ENCODE peak calls at places on chromosomes 4 and X, in five cellular contexts. One of them, this sample, is unnamed.

GRCh38 chr4:153520871-153521329 is 54.7 kb downstream of the TMEM131L start:
- DNase-seq in NT2/D1: no peak
- DNase-seq in RWPE1: no peak
- DNase-seq in GM06990: peak
- DNase-seq in H9: no peak
- DNase-seq in this sample: no peak

GRCh38 chr4:121270384-121270783 is 106.3 kb upstream of the TNIP3 start:
- DNase-seq in RWPE1: no peak
- DNase-seq in H9: no peak
- DNase-seq in GM06990: no peak
- DNase-seq in NT2/D1: no peak
- DNase-seq in this sample: no peak

GRCh38 chr4:101258782-101259353 is 88.5 kb downstream of the PPP3CA start:
- DNase-seq in H9: no peak
- DNase-seq in GM06990: no peak
- DNase-seq in RWPE1: no peak
- DNase-seq in NT2/D1: no peak
- DNase-seq in this sample: no peak

GRCh38 chr4:75916091-75916661 is 13.9 kb upstream of the PPEF2 start:
- DNase-seq in NT2/D1: no peak
- DNase-seq in H9: peak
- DNase-seq in RWPE1: peak
- DNase-seq in GM06990: no peak
- DNase-seq in this sample: peak

GRCh38 chr4:71559957-71560541 is 221.2 kb downstream of the SLC4A4 start:
- DNase-seq in RWPE1: no peak
- DNase-seq in GM06990: no peak
- DNase-seq in NT2/D1: no peak
- DNase-seq in H9: no peak
- DNase-seq in this sample: no peak

GRCh38 chrX:135416546-135416945 is 5.2 kb upstream of the SMIM10L2A start:
- DNase-seq in NT2/D1: no peak
- DNase-seq in RWPE1: peak
- DNase-seq in GM06990: no peak
- DNase-seq in H9: no peak
- DNase-seq in this sample: no peak

GRCh38 chr4:142040043-142040442 is 403.7 kb downstream of the IL15 start:
- DNase-seq in H9: peak
- DNase-seq in NT2/D1: no peak
- DNase-seq in RWPE1: no peak
- DNase-seq in GM06990: no peak
- DNase-seq in this sample: no peak

GRCh38 chrX:56986138-56986537 is 9.2 kb downstream of the SPIN3 start:
- DNase-seq in GM06990: peak
- DNase-seq in NT2/D1: no peak
- DNase-seq in H9: no peak
- DNase-seq in RWPE1: no peak
- DNase-seq in this sample: no peak

GRCh38 chrX:153238361-153238760 is 59.3 kb downstream of the MAGEA1 start:
- DNase-seq in GM06990: no peak
- DNase-seq in H9: no peak
- DNase-seq in NT2/D1: no peak
- DNase-seq in RWPE1: no peak
- DNase-seq in this sample: no peak

GRCh38 chr4:115824630-115825029 is 711.2 kb upstream of the NDST4 start:
- DNase-seq in RWPE1: no peak
- DNase-seq in H9: no peak
- DNase-seq in GM06990: no peak
- DNase-seq in NT2/D1: no peak
- DNase-seq in this sample: no peak

GRCh38 chr4:174273960-174274359 is 9.5 kb downstream of the FBXO8 start:
- DNase-seq in GM06990: no peak
- DNase-seq in RWPE1: no peak
- DNase-seq in H9: no peak
- DNase-seq in NT2/D1: no peak
- DNase-seq in this sample: no peak

GRCh38 chr4:182231503-182231902 is 11.7 kb upstream of the TENM3 start:
- DNase-seq in NT2/D1: no peak
- DNase-seq in H9: no peak
- DNase-seq in GM06990: no peak
- DNase-seq in RWPE1: no peak
- DNase-seq in this sample: no peak

GRCh38 chr4:117900832-117901231 is 133.5 kb upstream of the NDST3 start:
- DNase-seq in GM06990: no peak
- DNase-seq in H9: no peak
- DNase-seq in RWPE1: no peak
- DNase-seq in NT2/D1: no peak
- DNase-seq in this sample: no peak

GRCh38 chr4:146981651-146982050 is 36.0 kb upstream of the TTC29 start:
- DNase-seq in NT2/D1: no peak
- DNase-seq in GM06990: no peak
- DNase-seq in H9: no peak
- DNase-seq in RWPE1: no peak
- DNase-seq in this sample: no peak

GRCh38 chr4:186829740-186830449 is 106.2 kb upstream of the FAT1 start:
- DNase-seq in NT2/D1: no peak
- DNase-seq in H9: no peak
- DNase-seq in GM06990: no peak
- DNase-seq in RWPE1: no peak
- DNase-seq in this sample: no peak

GRCh38 chr4:59120287-59120814 is 2010.2 kb upstream of the IGFBP7 start:
- DNase-seq in GM06990: no peak
- DNase-seq in H9: no peak
- DNase-seq in NT2/D1: no peak
- DNase-seq in RWPE1: no peak
- DNase-seq in this sample: no peak

GRCh38 chrX:72128881-72129280 is 2.8 kb downstream of the RTL5 start:
- DNase-seq in H9: peak
- DNase-seq in NT2/D1: no peak
- DNase-seq in GM06990: no peak
- DNase-seq in RWPE1: no peak
- DNase-seq in this sample: no peak

GRCh38 chr4:44447563-44448504 is 775 bp downstream of the KCTD8 start:
- DNase-seq in GM06990: peak
- DNase-seq in H9: peak
- DNase-seq in NT2/D1: no peak
- DNase-seq in RWPE1: peak
- DNase-seq in this sample: peak

GRCh38 chr4:13276357-13276756 is 207.8 kb downstream of the RAB28 start:
- DNase-seq in RWPE1: no peak
- DNase-seq in GM06990: no peak
- DNase-seq in NT2/D1: no peak
- DNase-seq in H9: no peak
- DNase-seq in this sample: no peak

GRCh38 chr4:38955957-38956356 is 76.3 kb downstream of the TMEM156 start:
- DNase-seq in NT2/D1: no peak
- DNase-seq in GM06990: no peak
- DNase-seq in H9: no peak
- DNase-seq in RWPE1: no peak
- DNase-seq in this sample: no peak

GRCh38 chr4:72525938-72526337 is 43.1 kb downstream of the ADAMTS3 start:
- DNase-seq in RWPE1: no peak
- DNase-seq in H9: no peak
- DNase-seq in GM06990: no peak
- DNase-seq in NT2/D1: no peak
- DNase-seq in this sample: peak

GRCh38 chr4:81606796-81607550 is 135.3 kb upstream of the RASGEF1B start:
- DNase-seq in RWPE1: peak
- DNase-seq in NT2/D1: no peak
- DNase-seq in H9: no peak
- DNase-seq in GM06990: no peak
- DNase-seq in this sample: no peak

GRCh38 chr4:106315476-106315967 is 487 bp downstream of the TBCK start:
- DNase-seq in NT2/D1: no peak
- DNase-seq in RWPE1: peak
- DNase-seq in H9: no peak
- DNase-seq in GM06990: no peak
- DNase-seq in this sample: peak

GRCh38 chrX:20680998-20681397 is 414.3 kb upstream of the RPS6KA3 start:
- DNase-seq in NT2/D1: no peak
- DNase-seq in RWPE1: no peak
- DNase-seq in H9: no peak
- DNase-seq in GM06990: no peak
- DNase-seq in this sample: no peak

GRCh38 chr4:6781561-6781960 is 966 bp upstream of the KIAA0232 start:
- DNase-seq in NT2/D1: no peak
- DNase-seq in H9: no peak
- DNase-seq in GM06990: no peak
- DNase-seq in RWPE1: no peak
- DNase-seq in this sample: no peak

GRCh38 chr4:151806511-151806927 is 45.7 kb upstream of the GATB start:
- DNase-seq in GM06990: no peak
- DNase-seq in RWPE1: no peak
- DNase-seq in H9: no peak
- DNase-seq in NT2/D1: no peak
- DNase-seq in this sample: no peak

GRCh38 chrX:133956570-133957340 is 28.6 kb downstream of the GPC3 start:
- DNase-seq in RWPE1: no peak
- DNase-seq in NT2/D1: no peak
- DNase-seq in H9: no peak
- DNase-seq in GM06990: no peak
- DNase-seq in this sample: no peak

GRCh38 chrX:18574591-18574990 is 97.3 kb downstream of the RS1 start:
- DNase-seq in RWPE1: peak
- DNase-seq in NT2/D1: no peak
- DNase-seq in H9: no peak
- DNase-seq in GM06990: no peak
- DNase-seq in this sample: no peak

GRCh38 chr4:143184503-143185252 is at the start of gene USP38:
- DNase-seq in H9: peak
- DNase-seq in NT2/D1: peak
- DNase-seq in GM06990: peak
- DNase-seq in RWPE1: peak
- DNase-seq in this sample: peak

GRCh38 chrX:136148391-136148790 is 1.1 kb downstream of the FHL1 start:
- DNase-seq in H9: no peak
- DNase-seq in NT2/D1: no peak
- DNase-seq in RWPE1: no peak
- DNase-seq in GM06990: no peak
- DNase-seq in this sample: no peak

GRCh38 chrX:38400401-38400910 is 48.1 kb downstream of the OTC start:
- DNase-seq in RWPE1: no peak
- DNase-seq in H9: no peak
- DNase-seq in GM06990: no peak
- DNase-seq in NT2/D1: no peak
- DNase-seq in this sample: no peak

GRCh38 chr4:20418865-20419451 is 167.3 kb downstream of the SLIT2 start:
- DNase-seq in H9: no peak
- DNase-seq in RWPE1: peak
- DNase-seq in NT2/D1: no peak
- DNase-seq in GM06990: peak
- DNase-seq in this sample: peak

GRCh38 chr4:54657194-54657555 is 582 bp upstream of the KIT start:
- DNase-seq in RWPE1: no peak
- DNase-seq in NT2/D1: no peak
- DNase-seq in GM06990: no peak
- DNase-seq in H9: peak
- DNase-seq in this sample: no peak

GRCh38 chrX:40931921-40932320 is 153.3 kb upstream of the USP9X start:
- DNase-seq in GM06990: no peak
- DNase-seq in RWPE1: no peak
- DNase-seq in H9: no peak
- DNase-seq in NT2/D1: no peak
- DNase-seq in this sample: no peak

GRCh38 chr4:99324361-99324760 is 3.2 kb upstream of the ADH1B start:
- DNase-seq in RWPE1: no peak
- DNase-seq in GM06990: no peak
- DNase-seq in NT2/D1: no peak
- DNase-seq in H9: no peak
- DNase-seq in this sample: no peak